ENCODE peak calls at places on chromosomes 11 and 22, in ten cellular contexts. J is heart right ventricle; N is GM10248; G is endodermal cell; T is pancreas; R is cardiac muscle cell; C is CD8-positive, alpha-beta T cell; L is GM13977; A is fibroblast of villous mesenchyme; I is spleen. S is an unnamed sample.

GRCh38 chr11:62842171-62842717 is 2.9 kb upstream of the WDR74 start:
- DNase-seq in J (no peak), N (peak), G (peak), T (peak), R (peak), C (peak), L (no peak), A (peak), I (peak), S (peak)

GRCh38 chr11:3222941-3223905 is 4.6 kb upstream of the MRGPRG start:
- DNase-seq in J (no peak), N (no peak), G (peak), T (no peak), R (no peak), C (no peak), L (peak), A (no peak), I (no peak), S (no peak)

GRCh38 chr11:29826878-29827277 is 190.0 kb downstream of the KCNA4 start:
- DNase-seq in J (no peak), N (no peak), G (no peak), T (no peak), R (no peak), C (no peak), L (no peak), A (no peak), I (peak), S (no peak)

GRCh38 chr11:44766112-44766971 is 39.6 kb downstream of the TSPAN18 start:
- DNase-seq in J (peak), N (no peak), G (peak), T (peak), R (peak), C (no peak), L (no peak), A (peak), I (no peak), S (no peak)

GRCh38 chr11:99773646-99774045 is 752.9 kb downstream of the CNTN5 start:
- DNase-seq in J (no peak), N (no peak), G (no peak), T (no peak), R (peak), C (no peak), L (no peak), A (peak), I (no peak), S (no peak)

GRCh38 chr11:76557466-76557865 is 112.6 kb downstream of the EMSY start:
- DNase-seq in J (no peak), N (no peak), G (no peak), T (no peak), R (no peak), C (no peak), L (no peak), A (no peak), I (no peak), S (no peak)

GRCh38 chr11:118640332-118641154 is 33.1 kb downstream of the PHLDB1 start:
- DNase-seq in J (no peak), N (no peak), G (no peak), T (no peak), R (no peak), C (no peak), L (no peak), A (no peak), I (no peak), S (no peak)

GRCh38 chr22:38788016-38788415 is 5.9 kb downstream of the DNAL4 start:
- DNase-seq in J (peak), N (no peak), G (no peak), T (no peak), R (peak), C (no peak), L (no peak), A (peak), I (no peak), S (no peak)

GRCh38 chr22:38196791-38197429 is 4.9 kb upstream of the MAFF start:
- DNase-seq in J (no peak), N (no peak), G (no peak), T (no peak), R (no peak), C (no peak), L (no peak), A (peak), I (no peak), S (no peak)

GRCh38 chr22:49372111-49372529 is 455.6 kb downstream of the BRD1 start:
- DNase-seq in J (no peak), N (no peak), G (no peak), T (no peak), R (no peak), C (no peak), L (no peak), A (no peak), I (peak), S (no peak)

GRCh38 chr22:40196628-40197027 is 18.9 kb downstream of the TNRC6B start:
- DNase-seq in J (no peak), N (peak), G (no peak), T (no peak), R (peak), C (no peak), L (no peak), A (peak), I (no peak), S (peak)

GRCh38 chr11:12120031-12121008 is 9.9 kb downstream of the MICAL2 start:
- DNase-seq in J (no peak), N (no peak), G (no peak), T (no peak), R (peak), C (no peak), L (no peak), A (peak), I (no peak), S (no peak)

GRCh38 chr11:86741489-86742435 is 58.6 kb upstream of the PRSS23 start:
- DNase-seq in J (no peak), N (no peak), G (no peak), T (no peak), R (peak), C (no peak), L (no peak), A (peak), I (no peak), S (no peak)

GRCh38 chr11:116078101-116078561 is 573.9 kb upstream of the CADM1 start:
- DNase-seq in J (no peak), N (peak), G (peak), T (no peak), R (no peak), C (no peak), L (peak), A (no peak), I (no peak), S (peak)

GRCh38 chr11:103699216-103699615 is 337.2 kb upstream of the DDI1 start:
- DNase-seq in J (no peak), N (no peak), G (no peak), T (no peak), R (peak), C (no peak), L (no peak), A (no peak), I (no peak), S (no peak)
- TF ChIP-seq CTCF in J (no peak), N (no peak), G (peak), T (no peak), R (no peak), C (no peak), L (no peak), A (no peak), I (no peak), S (no peak)

DNA sequence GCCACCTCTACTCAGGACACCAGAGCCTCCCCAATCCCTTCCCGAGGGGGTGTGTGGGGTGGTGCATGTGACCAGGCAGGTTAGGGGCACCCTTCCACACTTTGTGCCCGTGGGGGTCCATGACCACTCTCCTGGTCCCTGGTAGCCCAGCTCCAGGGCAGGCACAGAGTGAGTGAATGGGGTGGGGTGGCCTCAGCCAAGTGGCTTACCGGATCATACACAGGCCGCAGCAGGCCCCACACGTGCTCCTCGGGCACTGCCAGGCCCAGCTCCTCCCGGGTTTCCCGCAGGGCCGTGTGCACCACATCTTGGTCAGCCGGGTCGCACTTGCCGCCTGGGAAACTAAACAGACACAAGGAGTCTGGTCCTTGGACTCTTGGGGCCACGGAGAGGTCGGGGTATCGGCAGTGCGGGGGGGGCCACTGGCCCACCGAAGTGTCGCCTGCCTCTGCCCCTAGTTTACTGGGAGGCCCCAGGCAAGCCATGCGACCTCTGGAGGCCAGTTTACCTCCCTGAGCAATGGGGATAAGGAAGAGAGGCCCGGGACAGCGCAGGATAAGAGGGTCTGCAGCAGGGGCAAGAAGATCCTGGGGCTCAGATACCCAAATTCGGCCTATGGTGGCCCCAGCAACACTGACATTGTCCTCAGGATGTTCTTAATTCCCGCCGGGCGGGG is 889 bp downstream of the NUDT8 start:
- DNase-seq in J (no peak), N (no peak), G (no peak), T (peak), R (no peak), C (no peak), L (no peak), A (no peak), I (no peak), S (no peak)
- TF ChIP-seq CTCF in J (no peak), N (no peak), G (no peak), T (no peak), R (no peak), C (no peak), L (no peak), A (no peak), I (no peak), S (no peak)

DNA sequence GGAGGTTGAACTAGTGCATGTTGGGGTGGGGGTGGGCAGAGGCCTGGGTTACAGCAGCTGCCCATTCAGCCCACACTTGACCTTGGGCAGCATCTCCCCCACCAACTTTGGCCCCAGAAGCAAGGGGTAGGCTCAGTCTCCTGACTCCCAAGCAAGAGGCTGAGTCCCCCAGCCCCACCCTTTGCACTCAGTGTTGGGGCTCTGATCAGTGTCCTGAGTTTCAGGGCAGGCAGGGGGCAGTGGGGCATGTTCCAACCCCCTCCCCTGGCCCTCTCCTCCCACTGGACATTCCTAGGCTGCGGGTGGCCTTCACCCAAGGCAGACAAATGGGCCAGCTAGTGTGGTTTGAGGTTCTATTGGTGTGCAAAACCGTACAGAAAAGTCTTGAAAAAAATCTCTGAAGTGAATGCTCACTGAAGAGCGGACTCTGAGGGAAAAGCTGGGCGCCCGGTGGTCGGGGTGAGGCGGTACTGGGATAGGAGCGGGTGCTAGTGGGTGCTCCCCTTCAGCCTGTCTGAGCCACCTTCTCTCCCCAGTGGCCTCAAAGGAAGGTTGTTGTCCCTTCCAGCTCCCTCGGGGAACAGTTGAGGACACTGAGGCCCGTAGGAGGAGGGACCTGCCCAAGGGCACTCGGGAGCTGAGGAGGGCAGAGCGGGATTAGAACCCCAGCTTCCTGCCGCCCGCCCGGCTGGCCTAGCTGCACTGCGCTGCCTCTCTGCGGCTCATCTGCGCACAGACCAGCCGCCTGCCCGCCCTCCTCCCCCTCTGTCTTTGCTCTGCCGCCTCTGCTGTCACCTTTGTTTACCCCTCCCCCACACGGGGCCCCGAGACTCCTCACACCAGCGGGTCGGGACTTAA is 4.0 kb downstream of the KCNC1 start:
- DNase-seq in J (no peak), N (no peak), G (peak), T (no peak), R (no peak), C (no peak), L (no peak), A (no peak), I (peak), S (no peak)
- TF ChIP-seq CTCF in J (no peak), N (no peak), G (no peak), T (no peak), R (no peak), C (no peak), L (no peak), A (no peak), I (no peak), S (no peak)

GRCh38 chr11:79708319-79708928 is 267.6 kb upstream of the TENM4 start:
- DNase-seq in J (peak), N (peak), G (peak), T (no peak), R (peak), C (no peak), L (peak), A (peak), I (no peak), S (peak)
- TF ChIP-seq CTCF in J (peak), N (peak), G (peak), T (no peak), R (peak), C (no peak), L (peak), A (peak), I (no peak), S (peak)

DNA sequence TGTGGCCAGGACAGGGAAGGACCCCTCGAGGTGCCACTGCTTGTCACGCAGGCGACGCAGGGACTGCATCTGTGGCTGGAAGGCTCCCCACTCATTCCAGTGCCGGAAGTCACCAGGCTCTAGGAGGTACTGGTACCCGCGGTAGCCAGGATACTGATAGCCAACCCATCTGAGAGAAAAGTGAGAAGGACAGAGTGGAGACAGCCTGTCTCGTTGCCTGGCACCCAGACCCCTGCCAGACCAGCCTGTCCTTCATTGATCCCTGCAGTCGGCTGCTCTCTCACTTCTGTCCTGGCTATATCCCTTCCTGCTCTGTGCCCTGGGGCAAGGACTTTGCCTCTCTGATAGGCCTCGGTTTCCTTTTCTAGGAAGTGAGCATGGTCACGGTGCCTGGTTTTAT is 9.6 kb upstream of the TPST2 start:
- DNase-seq in J (no peak), N (no peak), G (no peak), T (no peak), R (no peak), C (no peak), L (no peak), A (no peak), I (peak), S (no peak)
- TF ChIP-seq CTCF in J (no peak), N (no peak), G (no peak), T (no peak), R (no peak), C (no peak), L (no peak), A (no peak), I (no peak), S (no peak)

S was measured in GM13976.